ENCODE peak calls at places on chromosomes 16 and 17, in six cellular contexts. A is lung, F is heart right ventricle, O is cardiac muscle cell, J is left ventricle myocardium inferior, V is body of pancreas. L is an unnamed sample. For H3K4me1 and H3K9me3, the result is how much of the 10 kb centered on the place peaks cover.

GRCh38 chr16:17780181-17780580 is 309.4 kb upstream of the XYLT1 start:
- DNase-seq in J (no peak), A (no peak), V (no peak), F (no peak), O (no peak), L (no peak)

GRCh38 chr17:80069886-80070177 is 31.5 kb upstream of the GAA start:
- DNase-seq in A (no peak), J (no peak), V (no peak), F (no peak), O (no peak), L (no peak)

GRCh38 chr16:67269766-67270165 is 9.6 kb upstream of the PLEKHG4 start:
- DNase-seq in A (no peak), J (no peak), F (no peak), O (no peak), V (no peak), L (peak)

GRCh38 chr16:27248036-27248435 is 20.5 kb downstream of the NSMCE1 start:
- DNase-seq in A (no peak), V (no peak), O (no peak), F (no peak), J (no peak), L (no peak)

GRCh38 chr17:71472809-71473789 is 647.7 kb upstream of the SOX9 start:
- DNase-seq in V (peak), F (no peak), J (no peak), A (no peak), O (peak), L (no peak)

GRCh38 chr16:70809392-70810060 is 8.6 kb upstream of the VAC14 start:
- DNase-seq in V (no peak), A (no peak), J (no peak), O (no peak), F (no peak), L (no peak)

GRCh38 chr17:58487589-58488427 is at the start of gene HSF5:
- DNase-seq in O (no peak), F (peak), A (no peak), V (no peak), J (peak), L (peak)

GRCh38 chr17:27651411-27652345 is 20.7 kb downstream of the LGALS9 start:
- DNase-seq in V (peak), O (peak), A (peak), J (peak), F (peak), L (peak)

GRCh38 chr17:45775576-45776011 is 8.5 kb upstream of the CRHR1 start:
- DNase-seq in V (peak), A (peak), O (no peak), F (peak), J (peak), L (peak)

GRCh38 chr16:2585651-2586081 is 47.8 kb downstream of the PDPK1 start:
- DNase-seq in O (no peak), F (no peak), J (no peak), V (no peak), A (no peak), L (peak)

GRCh38 chr16:86533942-86534341 is 21.1 kb downstream of the MTHFSD start:
- DNase-seq in J (no peak), O (no peak), F (no peak), A (no peak), V (no peak), L (no peak)

GRCh38 chr16:1435921-1436697 is 5.2 kb downstream of the PERCC1 start:
- DNase-seq in A (no peak), V (no peak), O (no peak), J (no peak), F (no peak), L (no peak)

GRCh38 chr17:57705921-57706695 is 39.0 kb downstream of the CCDC182 start:
- DNase-seq in F (no peak), O (no peak), V (no peak), A (peak), J (no peak), L (no peak)

GRCh38 chr16:56880176-56880575 is 15.2 kb downstream of the SLC12A3 start:
- DNase-seq in V (no peak), O (no peak), F (no peak), J (no peak), A (no peak), L (no peak)

GRCh38 chr17:58671969-58672368 is 19.9 kb downstream of the TEX14 start:
- DNase-seq in V (no peak), F (no peak), J (no peak), O (no peak), A (no peak), L (no peak)

GRCh38 chr17:30000001-30000754 is 58.7 kb downstream of the EFCAB5 start:
- DNase-seq in A (no peak), J (no peak), V (no peak), O (no peak), F (no peak), L (no peak)

GRCh38 chr16:8931864-8932263 is 31.8 kb downstream of the USP7 start:
- DNase-seq in V (peak), A (no peak), J (peak), F (peak), O (peak), L (peak)

GRCh38 chr16:73058616-73059409 is 10.9 kb upstream of the ZFHX3 start:
- DNase-seq in F (peak), O (peak), J (peak), A (no peak), V (peak), L (peak)

GRCh38 chr17:32917842-32918241 is 10.1 kb upstream of the TMEM98 start:
- DNase-seq in J (no peak), V (no peak), A (no peak), F (no peak), O (no peak), L (no peak)

GRCh38 chr17:12765544-12765943 is 23.8 kb upstream of the ARHGAP44 start:
- DNase-seq in A (no peak), F (no peak), J (no peak), V (no peak), O (no peak), L (no peak)

GRCh38 chr16:85541181-85541580 is 71.9 kb upstream of the GSE1 start:
- DNase-seq in O (no peak), F (no peak), A (no peak), J (no peak), V (no peak), L (no peak)

GRCh38 chr16:23861874-23862273 is 26.1 kb downstream of the PRKCB start:
- DNase-seq in V (no peak), A (no peak), J (no peak), F (no peak), O (no peak), L (no peak)

GRCh38 chr16:4381935-4382794 is 10.5 kb downstream of the VASN start:
- DNase-seq in V (no peak), J (no peak), A (no peak), O (no peak), F (no peak), L (no peak)

GRCh38 chr17:44348234-44348987 is 3.3 kb downstream of the GRN start:
- DNase-seq in O (no peak), A (no peak), V (no peak), F (no peak), J (no peak), L (no peak)

GRCh38 chr17:48542956-48543853 is 1.7 kb downstream of the HOXB2 start:
- DNase-seq in V (no peak), J (peak), F (peak), A (no peak), O (peak), L (no peak)

GRCh38 chr17:7809086-7809790 is 24.8 kb upstream of the KDM6B start:
- DNase-seq in J (no peak), V (no peak), F (no peak), O (no peak), A (no peak), L (no peak)

GRCh38 chr17:66494023-66494803 is 191.8 kb downstream of the PRKCA start:
- DNase-seq in A (no peak), V (no peak), J (no peak), F (no peak), O (no peak), L (no peak)

GRCh38 chr17:65053354-65053881 is 3.1 kb downstream of the GNA13 start:
- DNase-seq in A (no peak), V (no peak), J (no peak), O (no peak), F (no peak), L (no peak)

GRCh38 chr16:78577597-78577996 is 478.1 kb downstream of the WWOX start:
- DNase-seq in V (no peak), A (no peak), J (no peak), O (no peak), F (no peak), L (no peak)

GRCh38 chr17:7748098-7748775 is 30.7 kb downstream of the DNAH2 start:
- DNase-seq in V (no peak), F (no peak), O (peak), A (no peak), J (no peak), L (no peak)

DNA sequence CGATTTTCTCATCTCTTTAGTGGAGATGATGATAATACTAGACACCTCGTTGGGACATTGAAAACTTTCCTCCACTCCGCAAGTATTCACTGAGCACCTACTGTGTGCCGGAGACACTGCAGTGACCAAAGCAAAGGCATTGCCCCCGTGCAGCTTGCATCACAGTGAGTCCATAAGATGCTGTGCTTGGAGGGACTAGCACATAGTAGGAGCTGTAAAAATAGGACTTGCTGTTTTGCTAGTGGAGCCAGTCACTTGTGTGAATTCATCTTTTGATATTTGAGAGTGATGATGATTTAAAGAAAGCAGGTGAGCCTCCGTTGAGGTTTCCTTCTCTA is 5.3 kb upstream of the MAP2K3 start:
- DNase-seq in A (no peak), J (no peak), F (no peak), O (no peak), V (no peak), L (no peak)
- H3K27ac ChIP-seq in A (peak), J (no peak), F (no peak), O (no peak), V (no peak), L (no peak)

GRCh38 chr17:47199627-47200324 is 9.4 kb upstream of the MYL4 start:
- DNase-seq in F (no peak), J (no peak), O (no peak), A (no peak), V (no peak), L (no peak)

GRCh38 chr17:47197821-47198220 is 8.7 kb upstream of the CDC27 start:
- DNase-seq in F (no peak), J (no peak), V (no peak), A (no peak), O (no peak), L (no peak)

GRCh38 chr17:47203984-47204721 is 5.0 kb upstream of the MYL4 start:
- DNase-seq in A (no peak), F (no peak), O (no peak), J (no peak), V (no peak), L (no peak)

GRCh38 chr17:47200325-47200663 is 8.9 kb upstream of the MYL4 start:
- DNase-seq in F (no peak), O (no peak), J (no peak), A (no peak), V (no peak), L (no peak)

DNA sequence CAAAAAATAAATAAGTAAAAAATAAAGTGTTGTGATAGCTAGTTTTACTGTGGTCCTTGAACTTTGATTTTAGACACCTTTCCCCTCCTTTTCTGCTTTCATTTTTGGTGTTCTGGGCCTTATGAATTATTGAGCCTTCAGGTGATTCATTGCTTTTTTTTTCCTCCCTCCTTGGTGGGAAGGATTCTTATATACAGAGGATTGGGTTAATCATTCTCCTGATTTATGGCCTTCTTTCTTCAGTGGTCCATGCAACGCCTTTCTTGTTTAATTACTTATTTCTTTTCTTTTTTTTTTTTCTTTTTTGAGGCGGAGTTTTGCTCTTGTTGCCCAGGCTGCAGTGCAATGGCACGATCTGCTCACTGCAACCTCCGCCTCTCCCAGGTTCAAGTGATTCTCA is 8.0 kb upstream of the MYL4 start:
- DNase-seq in F (no peak), J (no peak), V (no peak), A (no peak), O (no peak), L (no peak)
- H3K4me1 ChIP-seq in F (under half), J (under half), V (under half), A (under half), O (under half), L (under half)

DNA sequence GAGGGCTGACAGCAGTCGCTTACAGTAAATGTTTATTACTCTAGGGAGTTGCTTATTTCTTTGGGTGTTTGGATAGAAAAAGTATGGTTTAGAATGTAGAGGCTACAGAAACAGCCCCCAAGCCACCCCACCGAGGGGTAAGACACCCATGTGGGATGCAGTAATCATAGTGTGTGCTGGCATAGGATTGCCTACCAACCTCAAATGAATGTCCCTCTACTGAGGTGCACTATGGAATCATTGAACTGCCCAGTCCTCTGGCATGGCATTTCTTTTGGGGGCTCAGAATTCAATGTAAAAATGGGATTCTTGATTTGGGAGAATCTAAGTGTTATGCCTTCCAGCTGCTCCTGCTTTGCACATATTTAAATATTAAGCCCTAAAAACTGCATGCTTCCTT is 46.8 kb downstream of the ZNF267 start:
- DNase-seq in V (no peak), A (no peak), O (no peak), F (no peak), J (no peak), L (no peak)
- H3K9me3 ChIP-seq in V (under half), A (under half), O (under half), F (half or more), J (half or more), L (under half)

DNA sequence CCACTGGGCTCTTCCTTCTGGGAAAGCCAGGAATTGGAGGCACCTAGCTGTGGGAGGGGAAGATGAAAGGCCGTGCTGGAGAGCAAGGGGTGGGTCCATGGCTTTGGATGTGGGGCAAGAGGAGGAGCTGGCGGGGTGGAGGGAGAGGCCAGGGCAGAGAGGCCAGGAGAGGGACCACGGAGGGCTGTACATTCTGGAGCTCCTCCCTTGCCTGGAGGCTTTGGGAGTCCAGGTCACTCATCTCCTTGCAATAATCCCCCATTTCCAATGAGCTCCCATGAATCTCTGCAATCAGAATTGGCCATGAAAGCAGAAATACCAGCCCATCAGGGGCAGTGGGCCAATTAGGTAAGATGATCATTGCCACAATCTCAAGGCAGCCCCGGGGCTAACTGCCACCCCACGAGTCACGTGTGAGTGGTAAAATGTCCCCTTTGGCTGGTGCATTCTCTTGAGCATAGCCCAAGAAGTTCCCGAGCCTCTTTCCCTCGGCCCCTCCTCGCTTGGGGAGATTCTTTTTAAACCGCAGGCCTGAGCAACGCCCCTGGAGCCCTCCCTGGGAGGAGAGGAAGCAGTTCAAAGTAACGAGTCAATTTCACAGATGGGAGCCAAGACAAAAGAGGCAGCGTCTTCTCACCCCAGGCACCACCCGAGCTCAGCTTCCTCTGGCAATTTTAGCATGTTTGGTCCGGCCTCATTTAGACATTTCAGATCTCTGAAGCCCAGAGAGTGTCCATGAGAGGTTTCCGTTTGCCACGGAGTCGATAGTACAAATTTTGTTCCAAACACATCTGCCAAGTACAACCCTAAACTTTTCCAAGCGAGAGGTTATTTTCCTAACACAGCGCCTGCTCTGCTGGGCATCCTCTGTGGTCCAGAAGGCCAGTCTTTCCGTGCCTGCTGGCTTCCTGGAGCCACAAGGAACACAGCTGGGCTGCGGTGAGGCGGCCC is 13.4 kb downstream of the RTN4RL1 start:
- DNase-seq in J (no peak), V (peak), F (no peak), O (no peak), A (peak), L (no peak)
- H3K27ac ChIP-seq in J (peak), V (no peak), F (peak), O (no peak), A (peak), L (peak)

DNA sequence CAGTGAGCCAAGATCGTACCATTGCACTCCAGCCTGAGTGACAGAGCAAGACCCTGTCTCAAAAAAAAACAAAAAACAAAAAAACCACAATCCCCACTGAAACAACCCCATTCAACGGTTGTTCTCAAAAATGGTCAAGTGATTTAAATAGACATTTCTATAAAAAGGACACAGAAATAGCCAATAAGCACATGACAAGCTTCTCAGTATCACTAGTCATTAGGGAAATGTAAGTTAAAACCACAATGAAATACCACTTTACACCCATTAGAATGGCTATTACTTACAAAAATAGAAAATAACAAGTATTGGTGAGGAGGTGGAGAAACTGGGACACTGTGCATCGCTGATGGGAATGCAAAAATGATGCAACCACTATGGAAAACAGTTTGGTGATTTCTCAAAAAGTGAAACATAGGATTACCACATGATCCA is 26.6 kb upstream of the MYLK3 start:
- DNase-seq in V (no peak), J (no peak), O (no peak), F (no peak), A (no peak), L (no peak)
- H3K4me1 ChIP-seq in V (under half), J (under half), O (under half), F (under half), A (under half), L (under half)

GRCh38 chr16:35752012-35752772 is 2292.8 kb downstream of the TP53TG3F start:
- DNase-seq in O (no peak), V (no peak), F (no peak), J (no peak), A (peak), L (no peak)
- H3K9me3 ChIP-seq in O (under half), V (under half), F (under half), J (under half), A (half or more), L (under half)

GRCh38 chr16:46852130-46852529 is 21.1 kb upstream of the C16orf87 start:
- DNase-seq in A (no peak), V (no peak), O (no peak), J (no peak), F (no peak), L (no peak)
- H3K27ac ChIP-seq in A (no peak), V (no peak), O (no peak), J (no peak), F (no peak), L (no peak)

DNA sequence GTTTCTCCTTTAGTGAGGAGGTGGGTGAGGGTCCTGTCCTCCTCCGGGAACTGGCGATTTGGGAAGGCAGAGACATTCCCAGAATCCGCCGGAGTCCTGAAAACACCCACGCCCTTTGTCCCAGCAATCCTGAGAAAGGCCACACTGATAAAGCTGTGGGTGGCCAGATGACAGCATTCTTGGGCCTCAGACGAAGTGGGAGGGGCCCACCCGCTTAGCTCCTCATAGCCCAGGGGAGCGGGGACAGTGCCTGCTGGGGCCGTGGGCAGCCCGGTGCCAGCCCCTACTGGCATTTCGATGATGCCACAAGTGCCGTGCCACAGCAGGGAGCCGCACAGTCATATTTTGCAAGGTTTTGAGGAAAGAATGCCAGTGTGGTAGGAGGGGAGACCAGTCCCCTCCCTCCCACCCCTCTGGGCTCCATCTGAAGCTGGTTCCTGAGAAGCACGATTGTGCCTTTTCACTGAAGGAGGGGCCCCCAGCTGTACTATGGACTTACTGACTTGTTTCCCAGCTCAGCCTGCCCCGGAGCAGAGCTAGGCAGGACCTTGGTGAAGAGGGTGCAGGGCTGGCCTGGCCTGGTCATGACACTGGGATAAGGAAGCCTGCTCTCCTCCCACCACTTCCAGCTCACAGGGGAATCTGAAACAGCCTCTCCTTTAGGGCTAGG is 20.9 kb upstream of the MPRIP start:
- DNase-seq in A (peak), F (peak), J (peak), V (peak), O (peak), L (peak)
- H3K4me1 ChIP-seq in A (under half), F (under half), J (under half), V (half or more), O (under half), L (under half)

DNA sequence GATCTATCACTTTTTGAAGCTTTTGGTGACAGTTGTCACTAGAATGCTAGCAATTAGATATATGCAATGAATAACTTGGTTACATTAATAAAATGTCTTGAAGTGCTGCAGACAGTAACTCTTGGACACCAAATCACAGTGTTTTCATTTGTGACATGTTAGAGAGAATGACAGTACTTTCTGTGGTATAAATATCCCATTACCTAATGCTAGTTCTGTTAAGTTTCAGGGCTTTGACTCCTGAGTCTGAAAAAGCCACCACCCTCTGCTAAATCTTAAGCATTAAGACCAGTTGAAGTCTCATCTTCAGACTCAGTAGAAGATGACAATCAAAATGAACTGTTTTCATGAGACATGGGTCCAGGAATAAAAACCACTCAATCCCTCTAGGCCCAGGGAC is 10.6 kb upstream of the CPHXL2 start:
- DNase-seq in A (no peak), V (no peak), O (no peak), J (no peak), F (no peak), L (no peak)
- H3K9me3 ChIP-seq in A (under half), V (under half), O (under half), J (under half), F (under half), L (under half)

GRCh38 chr16:69365901-69366300 is 14.3 kb upstream of the TMED6 start:
- DNase-seq in F (no peak), A (no peak), O (no peak), J (no peak), V (no peak), L (no peak)
- H3K27ac ChIP-seq in F (no peak), A (no peak), O (no peak), J (no peak), V (no peak), L (no peak)

L was measured in aorta.